ENCODE peak calls at places on chromosomes 1 and 21, in nine cellular contexts. G is AG09309; R is endodermal cell; N is heart right ventricle; H is sciatic nerve; O is stimulated activated CD8-positive, alpha-beta memory T cell treated with anti-CD3 and anti-CD28 coated beads, Interleukin-15, amount 100 ng/mL, for 4 hours; V is stimulated activated CD4-positive, alpha-beta T cell treated with anti-CD3 and anti-CD28 coated beads, Interleukin-2, amount 100 ng/mL, for 48 hours; U is NCI-H345; F is choroid plexus epithelial cell. S is an unnamed sample.

GRCh38 chr1:244010191-244010590 is 40.9 kb upstream of the ZBTB18 start:
- DNase-seq in O (peak), F (no peak), N (no peak), U (no peak), V (peak), H (no peak), R (peak), G (no peak), S (no peak)

GRCh38 chr1:67711850-67712202 is 26.8 kb downstream of the GADD45A start:
- DNase-seq in R (no peak), H (no peak), V (no peak), G (no peak), F (no peak), N (no peak), U (no peak), O (no peak), S (no peak)

GRCh38 chr1:235112297-235113182 is 16.1 kb downstream of the TOMM20 start:
- DNase-seq in N (no peak), F (no peak), U (no peak), O (no peak), H (no peak), R (peak), G (no peak), V (no peak), S (no peak)

GRCh38 chr1:14113841-14114567 is 414.0 kb downstream of the PRDM2 start:
- DNase-seq in O (no peak), R (peak), H (no peak), G (peak), F (peak), N (peak), U (peak), V (no peak), S (no peak)

GRCh38 chr1:20685739-20686138 is 24.6 kb upstream of the DDOST start:
- DNase-seq in F (no peak), G (no peak), R (no peak), H (no peak), V (no peak), U (no peak), O (no peak), N (no peak), S (no peak)

GRCh38 chr21:45364464-45365185 is 40.3 kb upstream of the COL18A1 start:
- DNase-seq in O (no peak), U (no peak), N (no peak), R (peak), V (no peak), F (peak), G (no peak), H (peak), S (no peak)

GRCh38 chr1:219427400-219427799 is 185.5 kb downstream of the ZC3H11B start:
- DNase-seq in O (no peak), V (no peak), G (no peak), F (no peak), U (no peak), H (no peak), R (no peak), N (no peak), S (no peak)

GRCh38 chr21:39125752-39126485 is 57.3 kb downstream of the PSMG1 start:
- DNase-seq in H (no peak), O (no peak), F (peak), N (no peak), V (no peak), R (peak), G (no peak), U (peak), S (peak)

GRCh38 chr1:7519861-7520408 is 251.2 kb upstream of the VAMP3 start:
- DNase-seq in O (no peak), F (no peak), N (no peak), G (no peak), V (no peak), U (no peak), H (no peak), R (no peak), S (no peak)

GRCh38 chr1:14887936-14888335 is 265.6 kb upstream of the TMEM51 start:
- DNase-seq in F (no peak), G (no peak), V (no peak), R (no peak), H (no peak), U (no peak), O (no peak), N (no peak), S (no peak)

GRCh38 chr1:110011527-110012041 is 22.8 kb upstream of the STRIP1 start:
- DNase-seq in U (no peak), G (no peak), R (peak), H (no peak), F (peak), V (peak), O (no peak), N (no peak), S (peak)

GRCh38 chr21:36729301-36729970 is 30.5 kb downstream of the SIM2 start:
- DNase-seq in V (no peak), O (no peak), N (no peak), G (no peak), H (peak), F (no peak), R (peak), U (no peak), S (no peak)

GRCh38 chr1:117828206-117828605 is 101.2 kb downstream of the GDAP2 start:
- DNase-seq in V (no peak), G (peak), N (peak), H (peak), F (peak), O (no peak), R (no peak), U (no peak), S (no peak)

GRCh38 chr1:57599233-57599994 is 175.6 kb upstream of the DAB1 start:
- DNase-seq in F (peak), R (peak), V (no peak), N (no peak), G (peak), U (no peak), O (no peak), H (no peak), S (no peak)